ENCODE peak calls at places on chromosomes 16 and 17, in nine cellular contexts. G is heart right ventricle, L is Caco-2, K is thoracic aorta, T is GM23248, O is lung, N is uterus, Q is IMR-90, R is fibroblast of lung. I is an unnamed sample.

GRCh38 chr16:85185701-85186100 is 73.4 kb upstream of the CIBAR2 start:
- DNase-seq in T (no peak), G (no peak), L (no peak), K (no peak), N (no peak), R (no peak), Q (no peak), O (no peak), I (no peak)

GRCh38 chr17:68580236-68580903 is 20.8 kb downstream of the FAM20A start:
- DNase-seq in O (peak; percentile 84), R (peak; percentile 47), L (no peak), Q (peak; percentile 17), K (no peak), T (peak; percentile 91), G (no peak), N (peak; percentile 54), I (no peak)

GRCh38 chr16:30982548-30983288 is 2.3 kb upstream of the HSD3B7 start:
- DNase-seq in O (no peak), R (no peak), K (no peak), G (no peak), Q (no peak), N (no peak), L (no peak), T (peak; percentile 97), I (no peak)

GRCh38 chr16:84082835-84083569 is 33.7 kb downstream of the MBTPS1 start:
- DNase-seq in K (no peak), O (no peak), R (no peak), Q (no peak), N (no peak), T (no peak), G (no peak), L (no peak), I (no peak)

GRCh38 chr16:83895942-83896341 is 3.0 kb upstream of the MLYCD start:
- DNase-seq in N (no peak), L (no peak), G (no peak), Q (no peak), K (no peak), R (no peak), T (no peak), O (no peak), I (no peak)

GRCh38 chr17:80889231-80889896 is 102.3 kb upstream of the CHMP6 start:
- DNase-seq in N (no peak), O (no peak), L (no peak), R (no peak), K (no peak), T (no peak), G (no peak), Q (no peak), I (no peak)

GRCh38 chr16:18803569-18804462 is 2.5 kb upstream of the ARL6IP1 start:
- DNase-seq in T (peak; percentile 65), K (no peak), N (no peak), Q (peak; percentile 42), G (no peak), O (no peak), R (peak; percentile 65), L (no peak), I (no peak)

GRCh38 chr17:68200689-68201424 is 47.0 kb upstream of the AMZ2 start:
- DNase-seq in G (peak; percentile 82), T (peak; percentile 73), K (no peak), R (peak; percentile 57), Q (peak; percentile 62), L (peak; percentile 74), O (peak; percentile 63), N (peak; percentile 54), I (peak; percentile 92)

GRCh38 chr17:2063306-2064146 is 8.6 kb downstream of the HIC1 start:
- DNase-seq in O (no peak), R (peak; percentile 79), G (no peak), T (peak; percentile 66), Q (peak; percentile 72), L (no peak), K (no peak), N (peak; percentile 75), I (no peak)

GRCh38 chr16:68762996-68763756 is 26.1 kb downstream of the CDH1 start:
- DNase-seq in L (no peak), Q (no peak), N (no peak), O (no peak), G (no peak), R (peak; percentile 63), K (no peak), T (peak; percentile 69), I (no peak)

GRCh38 chr16:86771506-86772230 is 193.3 kb downstream of the FOXL1 start:
- DNase-seq in K (no peak), R (no peak), N (no peak), O (no peak), Q (peak; percentile 17), T (no peak), L (no peak), G (no peak), I (no peak)

GRCh38 chr17:42660692-42661345 is 1.7 kb downstream of the TUBG2 start:
- DNase-seq in G (no peak), K (no peak), T (peak; percentile 89), Q (peak; percentile 72), O (no peak), N (peak; percentile 80), L (no peak), R (peak; percentile 74), I (no peak)

GRCh38 chr17:1783271-1783670 is 21.4 kb downstream of the SERPINF1 start:
- DNase-seq in R (no peak), Q (no peak), N (peak; percentile 48), L (no peak), T (peak; percentile 39), G (peak; percentile 46), K (no peak), O (no peak), I (no peak)

GRCh38 chr17:81701288-81702071 is 1.7 kb upstream of the MRPL12 start:
- DNase-seq in R (no peak), G (no peak), T (peak; percentile 56), L (no peak), K (no peak), Q (no peak), O (no peak), N (no peak), I (no peak)

DNA sequence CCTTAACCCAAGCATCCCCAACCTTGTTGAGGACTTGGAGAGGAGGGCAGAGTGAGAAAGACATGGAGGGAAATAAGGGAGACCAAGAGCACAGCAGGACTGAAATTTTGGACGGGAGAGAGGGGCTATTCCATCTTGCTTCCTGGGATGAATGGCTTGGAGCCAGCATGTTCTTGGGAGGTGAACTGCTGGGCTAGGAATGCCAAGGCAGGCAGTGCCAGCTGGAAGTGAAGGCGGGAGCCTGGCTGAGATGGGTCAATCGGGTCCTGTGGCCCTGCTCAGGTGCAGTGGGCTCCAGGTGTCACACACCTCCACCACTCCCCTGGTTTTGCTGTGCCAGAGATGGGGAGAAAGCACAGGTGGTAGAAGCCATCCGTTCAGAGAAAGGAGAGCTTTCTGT is 25.5 kb downstream of the WNT9B start:
- DNase-seq in O (no peak), N (no peak), L (no peak), K (no peak), Q (no peak), G (no peak), R (no peak), T (no peak), I (no peak)
- H3K4me1 ChIP-seq in O (no peaks in the 10 kb centered on the region), N (no peaks in the 10 kb centered on the region), L (no peaks in the 10 kb centered on the region), K (no peaks in the 10 kb centered on the region), Q (no peaks in the 10 kb centered on the region), G (peaks cover 41% of the 10 kb centered on the region), R (no peaks in the 10 kb centered on the region), T (no peaks in the 10 kb centered on the region), I (no peaks in the 10 kb centered on the region)

DNA sequence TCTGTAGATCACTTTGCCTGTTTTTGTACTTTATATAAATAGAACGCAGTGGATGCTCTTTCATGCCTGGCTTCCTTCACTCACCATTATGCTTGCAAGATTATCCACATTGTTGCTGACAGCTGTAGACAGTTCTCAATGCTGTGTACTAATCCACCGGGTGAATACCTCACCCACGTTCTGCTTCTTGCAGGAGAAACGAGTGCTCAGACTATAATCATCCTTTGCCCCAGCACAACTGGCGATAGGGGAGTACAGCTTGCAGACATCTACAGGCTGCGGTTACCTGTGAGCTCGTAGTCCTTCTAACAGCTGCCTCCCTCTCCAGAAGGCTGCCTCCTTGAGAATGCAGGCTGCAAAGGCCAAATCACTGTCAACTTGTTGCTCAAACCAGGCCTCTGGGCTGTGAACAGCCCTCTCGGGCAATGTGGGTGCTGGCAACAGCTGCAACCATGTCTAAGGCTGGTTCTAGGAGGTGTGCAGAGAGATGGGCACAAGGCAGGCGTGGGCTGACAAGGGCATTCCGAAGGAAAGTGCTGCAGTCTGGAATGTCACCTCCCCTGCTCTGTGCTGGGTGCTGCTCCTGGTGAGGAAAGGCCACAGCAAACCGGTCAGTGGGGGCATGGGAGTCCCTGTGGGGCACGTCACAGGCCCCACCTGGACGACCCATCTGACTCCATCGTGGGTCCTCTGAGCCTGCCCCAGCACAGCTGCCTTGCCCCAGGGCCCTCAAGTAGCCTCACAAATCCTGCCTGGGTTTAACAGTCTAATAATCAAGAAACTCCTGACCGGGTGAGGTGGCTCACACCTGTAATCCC is 3.0 kb upstream of the MYO15B start:
- DNase-seq in Q (no peak), O (no peak), G (no peak), T (no peak), R (no peak), N (no peak), L (no peak), K (no peak), I (no peak)
- H3K4me3 ChIP-seq in Q (no peak overlapping the region), O (no peak overlapping the region), G (no peak overlapping the region), T (no peak overlapping the region), R (no peak overlapping the region), N (no peak overlapping the region), L (no peak overlapping the region), K (no peak overlapping the region), I (no peak overlapping the region)

DNA sequence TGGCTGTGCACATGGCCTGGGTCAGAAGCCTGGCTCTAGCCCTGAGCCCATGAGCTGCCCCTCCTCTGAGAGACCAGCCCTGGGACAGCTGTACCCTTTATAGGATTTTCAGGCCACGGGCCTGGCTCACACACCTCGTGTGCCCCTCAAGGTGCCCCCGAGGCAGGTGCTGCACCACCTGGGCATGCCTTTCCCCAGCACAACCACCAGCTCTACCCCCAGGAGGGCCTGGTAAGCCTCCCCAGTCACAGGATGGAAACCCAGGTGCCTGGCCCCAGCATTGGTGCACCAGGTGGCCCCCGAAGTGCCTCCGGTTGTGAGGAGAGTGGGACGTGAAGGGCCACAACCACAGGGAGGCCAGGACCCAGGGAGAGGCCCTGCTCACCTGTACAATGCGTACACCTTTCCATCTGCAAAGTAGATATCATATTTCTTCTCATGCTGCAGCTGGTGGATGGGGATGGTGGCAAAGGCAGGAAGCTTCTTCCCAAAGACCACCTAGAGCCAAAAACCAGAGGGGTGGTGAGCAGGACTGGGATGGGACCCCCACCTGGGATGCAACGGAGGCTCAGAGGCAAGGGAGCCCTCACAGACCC is 6.3 kb downstream of the ZNF598 start:
- DNase-seq in T (no peak), G (no peak), N (no peak), K (no peak), O (no peak), L (no peak), Q (no peak), R (no peak), I (no peak)
- H3K4me1 ChIP-seq in T (peaks cover 14% of the 10 kb centered on the region), G (peaks cover 44% of the 10 kb centered on the region), N (no peaks in the 10 kb centered on the region), K (peaks cover 22% of the 10 kb centered on the region), O (no peaks in the 10 kb centered on the region), L (peaks cover 12% of the 10 kb centered on the region), Q (peaks cover 21% of the 10 kb centered on the region), R (peaks cover 19% of the 10 kb centered on the region), I (peaks cover 29% of the 10 kb centered on the region)

DNA sequence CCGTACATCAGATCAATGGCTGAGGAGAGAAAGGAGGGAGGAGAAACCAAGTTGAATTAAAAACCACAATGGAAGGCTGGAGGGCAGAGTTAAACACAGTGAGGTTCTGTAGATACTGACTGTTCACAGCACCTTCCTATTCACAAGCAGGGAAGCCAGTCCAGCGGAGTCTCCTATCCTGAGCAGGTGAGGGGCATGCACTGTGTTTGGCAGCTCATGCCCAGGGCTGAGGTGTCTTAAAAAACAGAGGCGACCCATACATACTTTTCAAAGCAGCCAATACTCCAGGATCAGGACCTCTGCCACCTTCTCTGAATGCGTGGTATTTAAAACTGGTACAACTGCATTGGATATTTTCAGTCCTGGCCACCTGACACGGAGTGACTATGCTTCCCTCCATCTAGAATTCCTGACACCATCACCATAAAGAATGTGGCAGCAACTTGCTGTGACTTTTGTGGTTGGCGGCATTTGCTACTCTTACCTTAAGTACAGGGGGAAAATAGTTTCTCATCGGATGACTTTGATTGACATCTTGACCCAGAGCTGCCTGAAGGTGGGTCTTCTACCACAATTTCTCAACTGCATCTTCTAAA is 21.5 kb downstream of the USP22 start:
- DNase-seq in Q (no peak), K (no peak), O (no peak), T (no peak), L (no peak), G (no peak), N (no peak), R (no peak), I (no peak)
- H3K4me3 ChIP-seq in Q (no peak overlapping the region), K (no peak overlapping the region), O (no peak overlapping the region), T (no peak overlapping the region), L (no peak overlapping the region), G (no peak overlapping the region), N (no peak overlapping the region), R (no peak overlapping the region), I (no peak overlapping the region)